ENCODE peak calls at places on chromosome 1, in six cellular contexts. One of them, this sample, is unnamed.

GRCh38 chr1:60596791-60597748 is 485.3 kb upstream of the NFIA start:
- DNase-seq in IMR-90: no peak
- DNase-seq in H1: no peak
- DNase-seq in trophoblast cell: no peak
- DNase-seq in mesendoderm: peak; percentile 20
- DNase-seq in H9: no peak
- DNase-seq in this sample: no peak

GRCh38 chr1:32872189-32872898 is 1.6 kb upstream of the FNDC5 start:
- DNase-seq in IMR-90: peak; percentile 11
- DNase-seq in mesendoderm: peak; percentile 96
- DNase-seq in trophoblast cell: peak; percentile 70
- DNase-seq in H1: peak; percentile 98
- DNase-seq in H9: peak; percentile 95
- DNase-seq in this sample: peak; percentile 93

GRCh38 chr1:180365039-180365438 is 135.0 kb downstream of the LHX4 start:
- DNase-seq in trophoblast cell: peak; percentile 37
- DNase-seq in mesendoderm: peak; percentile 49
- DNase-seq in H9: no peak
- DNase-seq in IMR-90: no peak
- DNase-seq in H1: no peak
- DNase-seq in this sample: peak; percentile 6

GRCh38 chr1:161827786-161828185 is 61.7 kb downstream of the ATF6 start:
- DNase-seq in H1: no peak
- DNase-seq in IMR-90: peak; percentile 56
- DNase-seq in mesendoderm: no peak
- DNase-seq in H9: no peak
- DNase-seq in trophoblast cell: no peak
- DNase-seq in this sample: no peak

GRCh38 chr1:53892911-53893310 is 1.1 kb upstream of the DIO1 start:
- DNase-seq in trophoblast cell: peak; percentile 18
- DNase-seq in mesendoderm: no peak
- DNase-seq in H1: no peak
- DNase-seq in H9: no peak
- DNase-seq in IMR-90: no peak
- DNase-seq in this sample: no peak

GRCh38 chr1:31793586-31794285 is 22.1 kb downstream of the SPOCD1 start:
- DNase-seq in H9: peak; percentile 22
- DNase-seq in IMR-90: no peak
- DNase-seq in H1: no peak
- DNase-seq in trophoblast cell: no peak
- DNase-seq in mesendoderm: no peak
- DNase-seq in this sample: no peak

GRCh38 chr1:52119291-52119690 is 22.6 kb upstream of the ZFYVE9 start:
- DNase-seq in IMR-90: no peak
- DNase-seq in trophoblast cell: peak; percentile 20
- DNase-seq in mesendoderm: no peak
- DNase-seq in H1: no peak
- DNase-seq in H9: no peak
- DNase-seq in this sample: no peak

GRCh38 chr1:173506437-173506836 is 29.3 kb downstream of the PRDX6 start:
- DNase-seq in mesendoderm: peak; percentile 60
- DNase-seq in H1: peak; percentile 58
- DNase-seq in IMR-90: no peak
- DNase-seq in H9: peak; percentile 64
- DNase-seq in trophoblast cell: peak; percentile 41
- DNase-seq in this sample: no peak

GRCh38 chr1:24932284-24932683 is 2.2 kb upstream of the RUNX3 start:
- DNase-seq in H1: peak; percentile 89
- DNase-seq in mesendoderm: peak; percentile 52
- DNase-seq in H9: peak; percentile 83
- DNase-seq in IMR-90: no peak
- DNase-seq in trophoblast cell: peak; percentile 58
- DNase-seq in this sample: peak; percentile 54

GRCh38 chr1:220498188-220498587 is 29.7 kb upstream of the MARK1 start:
- DNase-seq in H1: no peak
- DNase-seq in H9: no peak
- DNase-seq in mesendoderm: no peak
- DNase-seq in IMR-90: no peak
- DNase-seq in trophoblast cell: peak; percentile 69
- DNase-seq in this sample: no peak

GRCh38 chr1:89436856-89437255 is 73.0 kb downstream of the GBP6 start:
- DNase-seq in mesendoderm: no peak
- DNase-seq in IMR-90: no peak
- DNase-seq in H9: no peak
- DNase-seq in trophoblast cell: no peak
- DNase-seq in H1: no peak
- DNase-seq in this sample: no peak

GRCh38 chr1:23394664-23395063 is 25.0 kb upstream of the ZNF436 start:
- DNase-seq in H9: peak; percentile 60
- DNase-seq in IMR-90: peak; percentile 69
- DNase-seq in trophoblast cell: no peak
- DNase-seq in H1: peak; percentile 51
- DNase-seq in mesendoderm: peak; percentile 80
- DNase-seq in this sample: no peak

GRCh38 chr1:9942399-9942938 is 722 bp downstream of the LZIC start:
- DNase-seq in mesendoderm: peak; percentile 66
- DNase-seq in H9: peak; percentile 29
- DNase-seq in IMR-90: peak; percentile 72
- DNase-seq in H1: no peak
- DNase-seq in trophoblast cell: peak; percentile 66
- DNase-seq in this sample: no peak

GRCh38 chr1:206492589-206492988 is 14.7 kb upstream of the RASSF5 start:
- DNase-seq in mesendoderm: no peak
- DNase-seq in H1: no peak
- DNase-seq in trophoblast cell: no peak
- DNase-seq in H9: no peak
- DNase-seq in IMR-90: no peak
- DNase-seq in this sample: no peak

GRCh38 chr1:225928186-225929175 is 4.4 kb upstream of the PYCR2 start:
- DNase-seq in H9: no peak
- DNase-seq in IMR-90: no peak
- DNase-seq in mesendoderm: no peak
- DNase-seq in H1: no peak
- DNase-seq in trophoblast cell: no peak
- DNase-seq in this sample: no peak

GRCh38 chr1:228246216-228246900 is 38.5 kb downstream of the OBSCN start:
- DNase-seq in H1: peak; percentile 19
- DNase-seq in trophoblast cell: no peak
- DNase-seq in mesendoderm: no peak
- DNase-seq in IMR-90: no peak
- DNase-seq in H9: no peak
- DNase-seq in this sample: no peak

GRCh38 chr1:26450906-26451305 is 18.8 kb downstream of the DHDDS start:
- DNase-seq in mesendoderm: no peak
- DNase-seq in trophoblast cell: peak; percentile 88
- DNase-seq in IMR-90: no peak
- DNase-seq in H1: no peak
- DNase-seq in H9: no peak
- DNase-seq in this sample: no peak

GRCh38 chr1:85612704-85613361 is 32.3 kb downstream of the CCN1 start:
- DNase-seq in H9: peak; percentile 47
- DNase-seq in H1: no peak
- DNase-seq in IMR-90: peak; percentile 94
- DNase-seq in mesendoderm: peak; percentile 89
- DNase-seq in trophoblast cell: peak; percentile 92
- DNase-seq in this sample: no peak

GRCh38 chr1:102085896-102086295 is 89.2 kb upstream of the OLFM3 start:
- DNase-seq in H1: no peak
- DNase-seq in H9: no peak
- DNase-seq in mesendoderm: peak; percentile 28
- DNase-seq in IMR-90: no peak
- DNase-seq in trophoblast cell: peak; percentile 75
- DNase-seq in this sample: no peak

GRCh38 chr1:22490309-22490708 is 38.7 kb downstream of the ZBTB40 start:
- DNase-seq in trophoblast cell: peak; percentile 40
- DNase-seq in mesendoderm: peak; percentile 91
- DNase-seq in H1: peak; percentile 67
- DNase-seq in H9: peak; percentile 89
- DNase-seq in IMR-90: no peak
- DNase-seq in this sample: no peak

GRCh38 chr1:26787706-26788514 is at the start of gene PIGV:
- DNase-seq in IMR-90: peak; percentile 75
- DNase-seq in trophoblast cell: peak; percentile 90
- DNase-seq in mesendoderm: peak; percentile 93
- DNase-seq in H1: peak; percentile 95
- DNase-seq in H9: peak; percentile 89
- DNase-seq in this sample: peak; percentile 88

GRCh38 chr1:88029142-88029541 is 654.9 kb upstream of the PKN2 start:
- DNase-seq in H1: no peak
- DNase-seq in IMR-90: peak; percentile 2
- DNase-seq in mesendoderm: peak; percentile 72
- DNase-seq in H9: no peak
- DNase-seq in trophoblast cell: no peak
- DNase-seq in this sample: no peak

GRCh38 chr1:182630586-182630985 is 26.4 kb upstream of the RGS16 start:
- DNase-seq in IMR-90: no peak
- DNase-seq in H1: no peak
- DNase-seq in mesendoderm: peak; percentile 55
- DNase-seq in H9: no peak
- DNase-seq in trophoblast cell: peak; percentile 25
- DNase-seq in this sample: no peak

GRCh38 chr1:21874778-21875547 is 62.1 kb downstream of the HSPG2 start:
- DNase-seq in IMR-90: no peak
- DNase-seq in mesendoderm: no peak
- DNase-seq in H9: no peak
- DNase-seq in H1: no peak
- DNase-seq in trophoblast cell: no peak
- DNase-seq in this sample: no peak

DNA sequence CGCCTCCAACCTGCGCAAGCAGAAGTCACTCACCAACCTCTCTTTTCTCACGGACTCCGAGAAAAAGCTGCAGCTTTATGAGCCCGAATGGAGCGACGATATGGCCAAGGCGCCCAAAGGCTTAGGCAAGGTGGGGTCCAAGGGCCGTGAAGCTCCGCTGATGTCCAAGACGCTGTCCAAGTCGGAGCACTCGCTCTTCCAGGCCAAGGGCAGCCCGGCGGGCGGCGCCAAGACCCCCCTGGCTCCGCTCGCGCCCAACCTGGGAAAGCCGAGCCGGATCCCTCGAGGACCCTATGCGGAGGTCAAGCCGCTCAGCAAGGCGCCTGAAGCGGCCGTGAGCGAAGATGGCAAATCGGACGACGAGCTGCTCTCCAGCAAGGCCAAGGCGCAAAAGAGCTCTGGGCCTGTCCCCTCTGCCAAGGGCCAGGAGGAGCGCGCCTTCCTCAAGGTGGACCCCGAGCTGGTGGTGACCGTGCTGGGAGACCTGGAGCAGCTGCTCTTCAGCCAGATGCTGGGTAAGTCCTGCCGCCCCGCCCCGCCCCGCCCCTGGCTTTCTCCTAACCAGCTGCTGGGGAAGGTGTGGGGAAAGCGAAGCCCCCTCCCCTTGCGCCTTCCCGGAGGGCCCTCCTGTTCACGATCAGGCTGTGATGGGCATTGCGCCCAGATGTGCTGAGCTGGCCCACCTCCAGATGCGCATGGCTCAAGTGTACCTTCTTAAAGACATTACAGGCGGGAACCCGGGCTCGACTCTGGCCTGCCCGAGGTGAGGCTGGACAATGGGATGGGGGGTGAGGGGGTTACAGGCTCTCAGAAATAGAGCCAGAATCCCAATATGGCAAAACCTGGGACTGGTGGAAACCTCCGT is 110.2 kb downstream of the NAV1 start:
- DNase-seq in trophoblast cell: no peak
- DNase-seq in H1: peak; percentile 75
- DNase-seq in mesendoderm: peak; percentile 69
- DNase-seq in IMR-90: peak; percentile 40
- DNase-seq in H9: peak; percentile 82
- DNase-seq in this sample: peak; percentile 29
- H3K23ac ChIP-seq in trophoblast cell: no peak overlapping the region
- H3K23ac ChIP-seq in H1: no peak overlapping the region
- H3K23ac ChIP-seq in mesendoderm: peak overlapping the region; percentile 86
- H3K23ac ChIP-seq in IMR-90: peak overlapping the region; percentile 95
- H3K23ac ChIP-seq in H9: no peak overlapping the region
- H3K23ac ChIP-seq in this sample: peak overlapping the region; percentile 82

DNA sequence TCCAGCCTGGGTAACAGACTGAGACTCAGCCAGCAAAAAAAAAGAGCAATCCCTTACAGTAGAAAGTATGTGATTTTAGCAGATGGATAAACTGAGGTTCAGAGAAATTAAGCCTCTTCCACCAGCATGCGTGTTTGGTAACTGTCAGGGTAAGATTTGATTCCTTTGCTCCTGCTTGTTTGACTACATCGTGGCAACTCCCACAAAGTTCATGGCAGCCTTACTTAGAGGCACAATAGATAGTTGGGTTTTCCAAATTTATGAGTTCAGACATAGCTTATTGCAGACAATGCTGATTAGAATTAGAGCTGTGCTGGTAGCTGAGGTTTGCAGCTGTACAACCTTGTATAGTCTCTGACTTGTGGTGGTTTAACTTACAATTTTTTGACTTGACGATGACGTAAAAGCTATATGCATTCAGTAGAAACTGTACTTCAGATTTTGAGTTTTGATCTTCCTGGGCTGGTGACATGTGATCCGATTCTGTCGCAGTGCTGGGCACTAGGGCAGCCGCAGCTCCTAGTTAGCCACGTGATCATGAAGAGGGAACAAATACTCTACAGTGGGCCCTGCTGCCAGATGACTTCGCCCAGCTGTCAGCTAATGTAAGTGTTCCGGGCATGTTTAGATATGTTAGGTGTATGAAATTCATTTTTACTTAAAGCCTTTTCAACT is 167.8 kb downstream of the DHRS3 start:
- DNase-seq in trophoblast cell: no peak
- DNase-seq in IMR-90: no peak
- DNase-seq in H1: no peak
- DNase-seq in H9: no peak
- DNase-seq in mesendoderm: no peak
- DNase-seq in this sample: no peak
- H3K4me1 ChIP-seq in trophoblast cell: peaks cover 17% of the 10 kb centered on the region
- H3K4me1 ChIP-seq in IMR-90: peaks cover 32% of the 10 kb centered on the region
- H3K4me1 ChIP-seq in H1: peaks cover 4% of the 10 kb centered on the region
- H3K4me1 ChIP-seq in H9: peaks cover 4% of the 10 kb centered on the region
- H3K4me1 ChIP-seq in mesendoderm: peaks cover 5% of the 10 kb centered on the region
- H3K4me1 ChIP-seq in this sample: peaks cover 26% of the 10 kb centered on the region

DNA sequence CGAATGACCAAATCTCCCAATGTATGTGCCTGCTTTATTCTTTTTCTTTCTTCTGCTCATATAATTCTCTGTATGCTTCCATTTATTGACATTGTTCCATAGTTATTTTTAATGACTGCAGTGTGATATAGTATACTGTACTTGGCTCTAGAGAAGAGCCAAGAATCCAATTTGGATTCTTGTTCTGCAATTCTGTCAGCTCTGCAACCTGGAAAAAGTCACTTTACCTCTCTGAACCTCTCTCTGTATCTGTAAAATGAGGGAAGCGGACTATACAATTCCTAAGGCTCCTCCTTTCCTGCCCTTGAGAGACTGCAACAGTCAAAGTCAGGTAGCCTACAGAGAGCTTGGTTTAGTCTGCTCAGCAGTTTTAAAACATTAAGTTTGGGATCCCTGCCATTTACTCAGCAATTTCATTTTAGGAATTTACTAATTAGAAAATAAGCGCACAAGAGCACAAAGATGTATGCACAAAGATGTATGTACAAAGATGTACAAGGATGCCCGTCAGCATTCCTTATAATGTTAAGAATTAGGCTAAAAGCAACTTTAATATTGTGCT is 14.7 kb downstream of the DNAJC16 start:
- DNase-seq in mesendoderm: no peak
- DNase-seq in H9: no peak
- DNase-seq in trophoblast cell: no peak
- DNase-seq in IMR-90: no peak
- DNase-seq in H1: no peak
- DNase-seq in this sample: no peak
- H3K23ac ChIP-seq in mesendoderm: no peak overlapping the region
- H3K23ac ChIP-seq in H9: no peak overlapping the region
- H3K23ac ChIP-seq in trophoblast cell: no peak overlapping the region
- H3K23ac ChIP-seq in IMR-90: no peak overlapping the region
- H3K23ac ChIP-seq in H1: no peak overlapping the region
- H3K23ac ChIP-seq in this sample: no peak overlapping the region

GRCh38 chr1:2556277-2557145 is at the start of gene TNFRSF14:
- DNase-seq in trophoblast cell: peak; percentile 33
- DNase-seq in IMR-90: peak; percentile 35
- DNase-seq in H9: no peak
- DNase-seq in H1: no peak
- DNase-seq in mesendoderm: no peak
- DNase-seq in this sample: no peak
- H3K4me1 ChIP-seq in trophoblast cell: no peaks in the 10 kb centered on the region
- H3K4me1 ChIP-seq in IMR-90: no peaks in the 10 kb centered on the region
- H3K4me1 ChIP-seq in H9: no peaks in the 10 kb centered on the region
- H3K4me1 ChIP-seq in H1: no peaks in the 10 kb centered on the region
- H3K4me1 ChIP-seq in mesendoderm: no peaks in the 10 kb centered on the region
- H3K4me1 ChIP-seq in this sample: peaks cover 15% of the 10 kb centered on the region

This sample was measured in neuronal stem cell.